ENCODE peak calls at places on chromosome 15, in ten cellular contexts. V is heart left ventricle, A is adrenal gland, K is tibial artery, P is A549, Q is uterus, C is H1, N is neuronal stem cell, U is spleen, E is right atrium auricular region. D is an unnamed sample.

GRCh38 chr15:42160110-42160509 is 3.7 kb upstream of the PLA2G4F start:
- DNase-seq in V (no peak), A (no peak), K (peak; percentile 57), P (no peak), Q (no peak), C (no peak), N (no peak), U (no peak), E (no peak), D (no peak)

GRCh38 chr15:90212221-90213079 is 11.3 kb downstream of the SEMA4B start:
- DNase-seq in V (no peak), A (peak; percentile 59), K (no peak), P (no peak), Q (no peak), C (no peak), N (no peak), U (no peak), E (no peak), D (no peak)

GRCh38 chr15:99963096-99963825 is 230.0 kb upstream of the LYSMD4 start:
- DNase-seq in V (peak; percentile 1), A (peak; percentile 39), K (peak; percentile 21), P (no peak), Q (peak; percentile 13), C (no peak), N (no peak), U (peak; percentile 14), E (no peak), D (no peak)

GRCh38 chr15:70478251-70478990 is 284.9 kb downstream of the UACA start:
- DNase-seq in V (peak; percentile 23), A (peak; percentile 50), K (no peak), P (no peak), Q (peak; percentile 63), C (no peak), N (no peak), U (peak; percentile 85), E (no peak), D (peak; percentile 72)

GRCh38 chr15:29921130-29921601 is 98.9 kb upstream of the TJP1 start:
- DNase-seq in V (no peak), A (no peak), K (no peak), P (peak; percentile 68), Q (no peak), C (no peak), N (no peak), U (no peak), E (no peak), D (no peak)

GRCh38 chr15:55606214-55606613 is 18.1 kb upstream of the PYGO1 start:
- DNase-seq in V (no peak), A (no peak), K (no peak), P (no peak), Q (no peak), C (no peak), N (no peak), U (no peak), E (no peak), D (no peak)

GRCh38 chr15:65580287-65580686 is 30.6 kb downstream of the INTS14 start:
- DNase-seq in V (no peak), A (no peak), K (no peak), P (peak; percentile 50), Q (no peak), C (no peak), N (no peak), U (no peak), E (no peak), D (no peak)

GRCh38 chr15:41424809-41425208 is 7.9 kb downstream of the RTF1 start:
- DNase-seq in V (no peak), A (no peak), K (no peak), P (no peak), Q (no peak), C (no peak), N (no peak), U (no peak), E (no peak), D (no peak)

GRCh38 chr15:38624248-38625214 is 59.9 kb upstream of the RASGRP1 start:
- DNase-seq in V (no peak), A (no peak), K (no peak), P (no peak), Q (no peak), C (no peak), N (no peak), U (no peak), E (no peak), D (no peak)

DNA sequence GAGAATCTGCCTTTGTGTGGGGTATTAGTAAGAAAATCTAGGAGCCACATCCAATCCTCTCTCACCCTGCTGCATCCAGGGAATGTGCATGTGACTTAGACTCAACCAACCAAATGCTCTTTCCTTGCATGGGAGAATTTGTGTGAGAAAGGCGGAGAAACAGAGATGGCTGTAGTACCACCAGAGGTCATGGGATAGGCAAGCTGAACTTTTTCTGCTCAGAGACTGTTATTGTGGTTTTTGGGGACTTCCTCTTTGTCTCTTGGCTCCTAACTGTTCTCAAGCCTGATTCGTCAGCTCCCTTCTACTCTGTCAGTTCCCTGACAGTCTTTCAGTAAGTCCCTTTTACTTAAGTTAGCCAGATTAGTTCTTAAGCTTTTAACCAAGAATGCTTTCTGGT is 2.6 kb upstream of the ZSCAN2 start:
- DNase-seq in V (no peak), A (no peak), K (no peak), P (no peak), Q (peak; percentile 8), C (no peak), N (no peak), U (no peak), E (no peak), D (no peak)
- H3K4me1 ChIP-seq in V (peaks cover 17% of the 10 kb centered on the region), A (peaks cover 33% of the 10 kb centered on the region), K (no peaks in the 10 kb centered on the region), P (peaks cover 12% of the 10 kb centered on the region), Q (no peaks in the 10 kb centered on the region), C (peaks cover 12% of the 10 kb centered on the region), N (peaks cover 7% of the 10 kb centered on the region), U (peaks cover 28% of the 10 kb centered on the region), E (peaks cover 9% of the 10 kb centered on the region), D (no peaks in the 10 kb centered on the region)

GRCh38 chr15:48355377-48355776 is 24.1 kb downstream of the DUT start:
- DNase-seq in V (no peak), A (no peak), K (no peak), P (no peak), Q (no peak), C (no peak), N (no peak), U (no peak), E (no peak), D (peak; percentile 15)

GRCh38 chr15:48360841-48361240 is 29.6 kb downstream of the DUT start:
- DNase-seq in V (no peak), A (peak; percentile 5), K (no peak), P (no peak), Q (no peak), C (no peak), N (no peak), U (no peak), E (no peak), D (no peak)

GRCh38 chr15:48354694-48355303 is 23.6 kb downstream of the DUT start:
- DNase-seq in V (no peak), A (no peak), K (no peak), P (no peak), Q (no peak), C (no peak), N (no peak), U (no peak), E (no peak), D (no peak)

GRCh38 chr15:48358681-48359152 is 27.5 kb downstream of the DUT start:
- DNase-seq in V (no peak), A (no peak), K (no peak), P (no peak), Q (no peak), C (no peak), N (no peak), U (no peak), E (no peak), D (no peak)

GRCh38 chr15:48358229-48358641 is 27.0 kb downstream of the DUT start:
- DNase-seq in V (no peak), A (no peak), K (no peak), P (no peak), Q (no peak), C (no peak), N (peak; percentile 9), U (no peak), E (no peak), D (no peak)
- H3K27ac ChIP-seq in V (peak overlapping the region; percentile 53), A (peak overlapping the region; percentile 7), K (no peak overlapping the region), P (no peak overlapping the region), Q (no peak overlapping the region), C (no peak overlapping the region), N (no peak overlapping the region), U (no peak overlapping the region), E (peak overlapping the region; percentile 49), D (no peak overlapping the region)

DNA sequence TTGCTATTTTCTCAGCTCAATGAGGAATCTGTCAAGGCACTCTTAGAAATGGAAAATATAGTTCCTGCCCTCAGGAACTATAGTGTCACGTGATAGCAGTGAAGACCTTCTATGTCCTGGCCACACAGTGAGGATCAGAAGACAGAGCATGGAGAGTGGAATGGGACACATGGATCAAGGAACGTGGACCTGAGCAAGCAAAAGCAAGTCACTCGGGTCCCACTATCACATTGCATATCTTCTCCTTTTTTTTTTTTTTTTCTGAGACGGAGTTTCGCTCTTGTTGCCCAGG is 21.2 kb downstream of the SMAD3 start:
- DNase-seq in V (no peak), A (no peak), K (no peak), P (no peak), Q (no peak), C (no peak), N (no peak), U (no peak), E (no peak), D (no peak)
- H3K4me1 ChIP-seq in V (peaks cover 92% of the 10 kb centered on the region), A (peaks cover 44% of the 10 kb centered on the region), K (no peaks in the 10 kb centered on the region), P (peaks cover 100% of the 10 kb centered on the region), Q (peaks cover 21% of the 10 kb centered on the region), C (peaks cover 17% of the 10 kb centered on the region), N (peaks cover 38% of the 10 kb centered on the region), U (peaks cover 88% of the 10 kb centered on the region), E (peaks cover 97% of the 10 kb centered on the region), D (peaks cover 52% of the 10 kb centered on the region)

GRCh38 chr15:64443016-64443415 is 17.4 kb upstream of the ZNF609 start:
- DNase-seq in V (no peak), A (no peak), K (no peak), P (no peak), Q (no peak), C (no peak), N (no peak), U (no peak), E (no peak), D (no peak)

GRCh38 chr15:64443747-64444621 is 16.4 kb upstream of the ZNF609 start:
- DNase-seq in V (no peak), A (no peak), K (no peak), P (peak; percentile 83), Q (peak; percentile 36), C (no peak), N (no peak), U (no peak), E (no peak), D (no peak)

GRCh38 chr15:64441852-64442251 is 18.5 kb upstream of the ZNF609 start:
- DNase-seq in V (no peak), A (no peak), K (no peak), P (no peak), Q (no peak), C (no peak), N (no peak), U (no peak), E (no peak), D (no peak)

GRCh38 chr15:64447536-64448315 is 12.7 kb upstream of the ZNF609 start:
- DNase-seq in V (no peak), A (peak; percentile 16), K (no peak), P (no peak), Q (no peak), C (no peak), N (no peak), U (no peak), E (no peak), D (no peak)

DNA sequence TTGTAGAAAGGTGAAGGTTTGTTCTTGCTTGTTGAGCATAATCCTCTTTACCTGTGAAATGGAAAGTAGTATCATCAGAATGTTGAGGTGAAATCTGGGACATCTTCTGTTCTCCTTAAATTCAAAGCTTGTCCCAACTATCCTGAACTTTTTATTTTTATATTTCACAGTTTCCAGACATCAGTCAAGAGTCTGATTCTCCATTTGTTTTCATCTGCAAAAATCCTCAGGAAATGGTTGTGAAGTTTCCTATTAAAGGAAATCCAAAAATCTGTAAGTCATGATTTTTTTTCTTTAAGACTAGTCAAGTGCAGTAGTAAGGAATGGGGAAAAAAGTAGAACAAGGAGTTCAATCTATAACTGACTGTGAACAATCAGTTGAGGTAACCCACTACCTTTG is 15.5 kb upstream of the ZNF609 start:
- DNase-seq in V (no peak), A (no peak), K (no peak), P (no peak), Q (no peak), C (no peak), N (no peak), U (no peak), E (no peak), D (no peak)
- H3K27ac ChIP-seq in V (no peak overlapping the region), A (no peak overlapping the region), K (no peak overlapping the region), P (peak overlapping the region; percentile 78), Q (peak overlapping the region; percentile 70), C (no peak overlapping the region), N (no peak overlapping the region), U (no peak overlapping the region), E (no peak overlapping the region), D (no peak overlapping the region)